ENCODE peak calls at places on chromosomes 11 and 22, in five cellular contexts. W is HepG2, Q is SK-N-SH, K is K562, M is GM12878. D is an unnamed sample.

GRCh38 chr22:26593763-26594162 is 3.8 kb upstream of the TPST2 start:
- DNase-seq in W (no peak), Q (no peak), K (no peak), M (no peak), D (no peak)

GRCh38 chr11:133269272-133269671 is 263.0 kb downstream of the OPCML start:
- DNase-seq in W (no peak), Q (no peak), K (no peak), M (peak; percentile 92), D (no peak)

GRCh38 chr22:37046589-37046988 is 5.0 kb upstream of the KCTD17 start:
- DNase-seq in W (no peak), Q (no peak), K (no peak), M (no peak), D (no peak)

GRCh38 chr11:975824-976223 is 50.2 kb downstream of the AP2A2 start:
- DNase-seq in W (peak; percentile 44), Q (peak; percentile 66), K (peak; percentile 56), M (no peak), D (peak; percentile 55)

GRCh38 chr22:24938741-24939341 is 7.7 kb downstream of the LHFPL7 start:
- DNase-seq in W (peak; percentile 49), Q (peak; percentile 76), K (peak; percentile 26), M (no peak), D (no peak)

GRCh38 chr11:2576116-2576515 is 123.7 kb downstream of the KCNQ1OT1 start:
- DNase-seq in W (no peak), Q (no peak), K (no peak), M (no peak), D (no peak)

GRCh38 chr11:70610561-70610960 is 212.2 kb downstream of the CTTN start:
- DNase-seq in W (no peak), Q (peak; percentile 90), K (no peak), M (no peak), D (no peak)

GRCh38 chr11:128201801-128202200 is 385.6 kb downstream of the ETS1 start:
- DNase-seq in W (no peak), Q (no peak), K (no peak), M (no peak), D (no peak)

GRCh38 chr11:44928807-44929206 is 21.9 kb downstream of the TP53I11 start:
- DNase-seq in W (no peak), Q (no peak), K (no peak), M (no peak), D (no peak)

GRCh38 chr11:78351979-78352731 is 65.5 kb downstream of the GAB2 start:
- DNase-seq in W (no peak), Q (peak; percentile 47), K (peak; percentile 31), M (no peak), D (no peak)

GRCh38 chr11:134120143-134120850 is 51.4 kb downstream of the JAM3 start:
- DNase-seq in W (no peak), Q (no peak), K (no peak), M (no peak), D (no peak)

GRCh38 chr22:29700949-29701927 is 18.6 kb upstream of the CABP7 start:
- DNase-seq in W (peak; percentile 37), Q (peak; percentile 64), K (peak; percentile 33), M (no peak), D (peak; percentile 47)

GRCh38 chr11:61507962-61508824 is at the start of gene LRRC10B:
- DNase-seq in W (no peak), Q (peak; percentile 93), K (peak; percentile 84), M (no peak), D (peak; percentile 57)

GRCh38 chr11:1852271-1852877 is 510 bp upstream of the LSP1 start:
- DNase-seq in W (no peak), Q (no peak), K (no peak), M (no peak), D (no peak)

GRCh38 chr11:1751521-1751921 is 1.1 kb upstream of the IFITM10 start:
- DNase-seq in W (no peak), Q (no peak), K (no peak), M (no peak), D (no peak)

GRCh38 chr11:130131957-130132850 is 27.4 kb upstream of the ST14 start:
- DNase-seq in W (peak; percentile 68), Q (peak; percentile 83), K (peak; percentile 57), M (peak; percentile 15), D (peak; percentile 73)

GRCh38 chr11:18713646-18714442 is 12.1 kb downstream of the IGSF22 start:
- DNase-seq in W (no peak), Q (no peak), K (no peak), M (no peak), D (no peak)

GRCh38 chr11:133323354-133323753 is 208.9 kb downstream of the OPCML start:
- DNase-seq in W (no peak), Q (no peak), K (no peak), M (no peak), D (no peak)

GRCh38 chr22:36659762-36660509 is 43.6 kb downstream of the CACNG2 start:
- DNase-seq in W (peak; percentile 91), Q (peak; percentile 88), K (peak; percentile 88), M (no peak), D (peak; percentile 83)

GRCh38 chr11:67438121-67438902 is 830 bp upstream of the PTPRCAP start:
- DNase-seq in W (no peak), Q (no peak), K (peak; percentile 38), M (no peak), D (peak; percentile 70)

GRCh38 chr11:70502677-70503076 is 104.3 kb downstream of the CTTN start:
- DNase-seq in W (no peak), Q (no peak), K (no peak), M (no peak), D (no peak)

GRCh38 chr11:110092577-110093406 is at the start of gene ZC3H12C:
- DNase-seq in W (peak; percentile 84), Q (peak; percentile 90), K (peak; percentile 80), M (no peak), D (peak; percentile 64)

GRCh38 chr22:19223617-19224016 is 45.1 kb upstream of the SLC25A1 start:
- DNase-seq in W (no peak), Q (no peak), K (no peak), M (no peak), D (no peak)

GRCh38 chr22:19222242-19223005 is 43.9 kb upstream of the SLC25A1 start:
- DNase-seq in W (no peak), Q (no peak), K (no peak), M (no peak), D (no peak)

GRCh38 chr22:19218541-19219233 is 40.2 kb upstream of the SLC25A1 start:
- DNase-seq in W (no peak), Q (no peak), K (no peak), M (no peak), D (no peak)

GRCh38 chr22:19223110-19223509 is 44.6 kb upstream of the SLC25A1 start:
- DNase-seq in W (no peak), Q (no peak), K (no peak), M (no peak), D (no peak)

DNA sequence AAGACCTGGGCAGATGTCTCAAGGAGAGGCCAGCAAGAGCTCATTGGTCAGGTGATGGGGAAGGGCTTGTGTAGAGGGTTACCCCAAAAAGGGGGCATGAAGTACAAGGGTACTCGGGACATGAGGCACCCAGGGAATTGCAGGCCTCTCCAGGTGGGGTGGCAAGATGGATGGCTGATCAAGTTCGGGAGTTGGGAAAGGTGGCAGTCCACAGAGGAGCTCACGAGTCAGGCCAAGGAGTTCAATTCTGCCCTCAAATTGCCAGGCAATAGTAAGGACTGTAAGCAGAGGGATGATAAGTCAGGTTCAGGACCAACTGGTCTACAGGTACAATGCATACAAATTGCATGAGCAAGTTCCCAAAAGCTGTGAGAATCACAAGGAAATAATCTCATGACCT is 42.3 kb upstream of the SLC25A1 start:
- DNase-seq in W (no peak), Q (no peak), K (no peak), M (no peak), D (no peak)
- TF ChIP-seq REST in W (no peak), Q (no peak), K (no peak), M (no peak), D (no peak)

GRCh38 chr22:16601437-16602223 is 9.0 kb upstream of the CCT8L2 start:
- DNase-seq in W (no peak), Q (no peak), K (peak; percentile 95), M (no peak), D (peak; percentile 18)
- H3K4me3 ChIP-seq in W (no peak overlapping the region), Q (no peak overlapping the region), K (peak overlapping the region; percentile 73), M (no peak overlapping the region), D (peak overlapping the region; percentile 10)

DNA sequence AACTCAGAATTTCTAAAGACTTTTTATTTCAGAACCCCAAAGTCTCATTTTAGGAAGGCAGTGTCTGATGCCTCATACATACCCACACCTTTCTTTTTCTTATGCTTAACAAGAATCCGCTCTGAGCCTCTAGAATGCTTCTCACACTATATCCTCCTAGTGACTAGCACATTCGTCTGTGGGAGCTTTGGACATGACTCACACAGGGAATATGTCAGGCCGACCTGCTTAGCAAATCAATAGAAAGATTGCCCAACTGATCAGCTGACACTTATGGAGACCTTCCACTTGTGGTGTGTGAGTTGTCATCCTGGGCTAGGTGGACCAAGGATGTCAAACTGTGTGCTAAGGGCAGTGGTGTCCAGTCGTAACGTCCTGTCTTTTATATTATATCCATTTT is 129.9 kb upstream of the TTC12 start:
- DNase-seq in W (peak; percentile 35), Q (no peak), K (no peak), M (no peak), D (no peak)
- TF ChIP-seq GABPA in W (no peak), Q (no peak), K (no peak), M (no peak), D (no peak)

GRCh38 chr22:40028098-40028425 is 33.3 kb downstream of the FAM83F start:
- DNase-seq in W (no peak), Q (peak; percentile 44), K (no peak), M (no peak), D (no peak)
- TF ChIP-seq REST in W (no peak), Q (no peak), K (no peak), M (no peak), D (no peak)

DNA sequence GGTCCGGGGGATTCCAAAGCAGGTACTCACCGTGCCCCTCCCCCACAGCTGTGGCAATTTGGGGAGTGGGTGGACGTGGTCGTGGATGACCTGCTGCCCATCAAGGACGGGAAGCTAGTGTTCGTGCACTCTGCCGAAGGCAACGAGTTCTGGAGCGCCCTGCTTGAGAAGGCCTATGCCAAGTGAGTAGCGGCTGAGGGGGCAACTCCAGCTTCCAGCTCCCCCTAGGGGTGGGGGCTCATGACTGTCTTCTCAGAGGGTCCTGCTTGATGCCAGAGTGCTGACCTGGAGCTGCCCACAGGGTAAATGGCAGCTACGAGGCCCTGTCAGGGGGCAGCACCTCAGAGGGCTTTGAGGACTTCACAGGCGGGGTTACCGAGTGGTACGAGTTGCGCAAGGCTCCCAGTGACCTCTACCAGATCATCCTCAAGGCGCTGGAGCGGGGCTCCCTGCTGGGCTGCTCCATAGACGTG is 4.2 kb downstream of the CAPN1 start:
- DNase-seq in W (no peak), Q (no peak), K (no peak), M (no peak), D (no peak)
- H3K4me3 ChIP-seq in W (no peak overlapping the region), Q (no peak overlapping the region), K (no peak overlapping the region), M (no peak overlapping the region), D (no peak overlapping the region)

GRCh38 chr22:38271927-38272372 is 860 bp downstream of the TMEM184B start:
- DNase-seq in W (no peak), Q (no peak), K (no peak), M (no peak), D (no peak)
- TF ChIP-seq GABPA in W (no peak), Q (no peak), K (no peak), M (no peak), D (no peak)

DNA sequence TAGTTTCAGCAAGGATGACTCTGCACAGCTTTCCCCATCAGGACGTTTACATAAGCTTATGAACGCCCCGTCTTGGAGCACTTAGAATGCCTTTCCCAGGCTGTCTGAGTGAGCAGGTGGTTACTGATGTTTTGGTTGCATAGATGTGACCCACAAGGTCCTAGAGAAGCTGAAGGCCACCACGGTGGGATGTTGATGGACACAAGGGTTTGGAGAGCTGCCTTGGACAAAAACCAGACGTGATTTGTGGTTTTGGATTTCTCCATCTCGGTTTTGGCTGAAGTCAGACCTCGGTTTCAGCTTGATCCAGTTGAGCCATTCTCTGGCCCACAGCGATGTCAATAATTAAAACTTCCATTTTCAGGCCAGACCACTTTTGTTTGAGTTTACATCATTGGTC is 151.9 kb downstream of the LDLRAD3 start:
- DNase-seq in W (no peak), Q (no peak), K (no peak), M (no peak), D (no peak)
- TF ChIP-seq REST in W (no peak), Q (no peak), K (no peak), M (no peak), D (no peak)

D was measured in HL-60.